ENCODE peak calls at places on chromosome 12, in six cellular contexts. O, G, K, I, N and H are unnamed samples.

GRCh38 chr12:115049617-115050016 is 365.6 kb upstream of the TBX3 start:
- DNase-seq in O (peak), G (no peak), K (no peak), I (no peak), N (peak), H (no peak)

GRCh38 chr12:20429876-20430275 is 61.5 kb downstream of the PDE3A start:
- DNase-seq in O (no peak), G (no peak), K (no peak), I (no peak), N (peak), H (no peak)

GRCh38 chr12:130339946-130340345 is 2.3 kb downstream of the PIWIL1 start:
- DNase-seq in O (peak), G (no peak), K (no peak), I (peak), N (no peak), H (no peak)

GRCh38 chr12:10497602-10498001 is 8.1 kb upstream of the EIF2S3B start:
- DNase-seq in O (no peak), G (no peak), K (no peak), I (no peak), N (peak), H (no peak)

GRCh38 chr12:54161481-54162437 is 27.0 kb downstream of the SMUG1 start:
- DNase-seq in O (no peak), G (no peak), K (no peak), I (no peak), N (no peak), H (no peak)

GRCh38 chr12:118101051-118101450 is 2.8 kb downstream of the VSIG10 start:
- DNase-seq in O (no peak), G (no peak), K (no peak), I (no peak), N (no peak), H (no peak)

GRCh38 chr12:57069522-57069921 is 9.1 kb downstream of the NEMP1 start:
- DNase-seq in O (peak), G (no peak), K (peak), I (no peak), N (peak), H (no peak)

GRCh38 chr12:12718853-12719252 is 1.7 kb downstream of the CDKN1B start:
- DNase-seq in O (peak), G (no peak), K (no peak), I (no peak), N (peak), H (no peak)

GRCh38 chr12:11040162-11040561 is 9.0 kb upstream of the TAS2R31 start:
- DNase-seq in O (peak), G (no peak), K (no peak), I (no peak), N (peak), H (no peak)

GRCh38 chr12:81800298-81801148 is 41.4 kb upstream of the PPFIA2 start:
- DNase-seq in O (peak), G (no peak), K (peak), I (no peak), N (peak), H (no peak)

GRCh38 chr12:92942905-92943304 is 13.8 kb upstream of the EEA1 start:
- DNase-seq in O (no peak), G (no peak), K (no peak), I (no peak), N (peak), H (no peak)

DNA sequence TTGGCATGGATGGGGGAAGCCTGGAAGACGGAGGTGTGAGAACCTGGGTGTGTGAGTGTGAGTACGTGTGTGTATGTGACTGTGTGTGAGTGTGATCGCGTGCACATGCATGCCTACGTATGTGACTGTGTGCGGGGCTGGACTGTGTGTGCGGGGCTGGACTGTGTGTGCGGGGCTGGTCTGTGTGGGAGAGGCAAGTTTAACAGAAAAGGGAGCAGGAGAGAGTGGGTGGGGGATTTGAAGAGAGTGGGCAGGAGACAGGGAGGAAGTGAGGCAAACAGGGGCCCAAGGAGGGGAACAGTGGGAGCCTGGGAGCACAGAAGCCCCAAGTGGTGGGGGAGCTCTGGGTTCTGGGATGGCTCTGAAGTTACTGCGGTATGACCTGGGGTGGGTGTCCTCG is 103.7 kb upstream of the LHX5 start:
- DNase-seq in O (no peak), G (no peak), K (no peak), I (no peak), N (no peak), H (no peak)
- TF ChIP-seq CTCF in O (no peak), G (no peak), K (no peak), I (no peak), N (no peak), H (no peak)

DNA sequence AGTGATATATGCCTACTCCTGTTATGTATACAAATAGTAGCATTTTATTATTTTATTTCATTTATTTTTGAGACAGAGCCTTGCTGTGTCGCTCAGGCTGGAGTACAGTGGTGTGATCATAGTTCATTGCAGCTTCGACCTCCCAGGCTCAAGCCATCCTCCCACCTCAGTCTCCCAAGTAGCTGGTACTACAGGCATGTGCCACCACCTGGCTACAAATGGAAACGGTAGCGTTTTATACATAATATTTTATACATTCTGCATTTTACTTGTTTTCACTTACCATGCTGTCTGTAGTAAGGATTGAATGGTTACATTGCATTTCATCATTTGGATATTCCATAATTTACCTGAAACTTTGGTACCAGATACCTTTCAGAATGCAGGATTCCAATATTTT is 14.1 kb downstream of the C1R start:
- DNase-seq in O (no peak), G (no peak), K (no peak), I (no peak), N (no peak), H (no peak)
- TF ChIP-seq CTCF in O (no peak), G (no peak), K (no peak), I (no peak), N (no peak), H (no peak)

GRCh38 chr12:47878293-47878917 is 26.4 kb downstream of the VDR start:
- DNase-seq in O (no peak), G (no peak), K (no peak), I (no peak), N (no peak), H (no peak)

GRCh38 chr12:47875732-47876131 is 29.1 kb downstream of the VDR start:
- DNase-seq in O (no peak), G (no peak), K (no peak), I (no peak), N (no peak), H (no peak)

GRCh38 chr12:47877081-47877480 is 27.7 kb downstream of the VDR start:
- DNase-seq in O (no peak), G (no peak), K (no peak), I (no peak), N (no peak), H (no peak)

GRCh38 chr12:47874316-47874715 is 30.5 kb downstream of the VDR start:
- DNase-seq in O (no peak), G (no peak), K (no peak), I (no peak), N (no peak), H (no peak)

GRCh38 chr12:47876404-47876960 is 28.3 kb downstream of the VDR start:
- DNase-seq in O (peak), G (no peak), K (no peak), I (no peak), N (no peak), H (no peak)
- TF ChIP-seq CTCF in O (peak), G (no peak), K (no peak), I (no peak), N (no peak), H (no peak)

DNA sequence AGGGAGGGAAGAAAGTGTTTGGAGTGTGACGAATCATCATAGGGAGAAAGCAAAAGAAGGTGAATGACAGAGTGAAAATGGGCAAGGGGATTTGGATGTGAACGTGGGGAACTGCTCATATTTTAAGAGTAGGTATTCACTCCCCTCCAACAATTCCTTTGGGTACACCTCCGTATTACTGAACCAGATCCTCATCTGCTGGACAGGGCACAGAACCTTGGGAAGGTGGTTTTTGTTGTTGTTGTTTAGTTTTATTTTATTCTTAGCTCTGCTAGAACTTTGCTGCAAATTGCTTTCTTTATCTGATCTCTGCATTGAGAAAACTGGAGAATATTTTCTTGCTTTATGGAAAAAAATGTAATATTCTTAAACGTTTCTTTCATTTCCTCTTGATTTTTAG is 7.1 kb downstream of the SCN8A start:
- DNase-seq in O (no peak), G (no peak), K (no peak), I (no peak), N (no peak), H (no peak)
- TF ChIP-seq CTCF in O (no peak), G (no peak), K (no peak), I (no peak), N (no peak), H (no peak)

GRCh38 chr12:83432176-83432719 is 745.5 kb downstream of the TMTC2 start:
- DNase-seq in O (no peak), G (no peak), K (no peak), I (no peak), N (no peak), H (no peak)
- TF ChIP-seq CTCF in O (no peak), G (no peak), K (no peak), I (no peak), N (no peak), H (no peak)

GRCh38 chr12:4894019-4894418 is 15.7 kb upstream of the KCNA1 start:
- DNase-seq in O (no peak), G (no peak), K (no peak), I (no peak), N (no peak), H (no peak)

GRCh38 chr12:4900327-4900726 is 9.4 kb upstream of the KCNA1 start:
- DNase-seq in O (no peak), G (no peak), K (no peak), I (no peak), N (peak), H (no peak)

DNA sequence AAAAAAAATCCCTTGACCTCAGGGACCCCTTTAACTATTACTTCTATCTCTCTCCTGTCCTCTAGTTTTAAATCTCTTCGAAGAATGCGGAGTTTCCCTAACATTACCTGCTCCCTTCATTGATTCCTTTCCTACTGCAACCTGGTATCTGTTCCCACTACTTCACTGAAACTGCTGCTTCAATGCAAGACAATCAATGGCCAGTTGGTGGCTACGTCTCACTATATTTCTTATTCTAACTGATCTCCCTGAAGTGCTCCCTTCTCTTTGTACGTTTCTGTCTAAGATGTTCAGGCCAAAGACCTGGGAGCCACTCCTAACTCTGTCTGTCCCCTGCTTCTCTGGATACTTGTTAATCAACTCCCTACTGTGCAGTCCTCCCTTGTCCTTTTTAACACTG is 10.3 kb upstream of the KCNA1 start:
- DNase-seq in O (no peak), G (no peak), K (no peak), I (no peak), N (no peak), H (no peak)
- TF ChIP-seq CTCF in O (no peak), G (no peak), K (no peak), I (no peak), N (no peak), H (peak)

GRCh38 chr12:123531091-123531490 is 2.4 kb downstream of the RILPL1 start:
- DNase-seq in O (no peak), G (no peak), K (no peak), I (no peak), N (no peak), H (no peak)

GRCh38 chr12:123530683-123531082 is 2.8 kb downstream of the RILPL1 start:
- DNase-seq in O (no peak), G (no peak), K (no peak), I (no peak), N (no peak), H (no peak)

GRCh38 chr12:123532808-123533649 is 490 bp downstream of the RILPL1 start:
- DNase-seq in O (peak), G (peak), K (no peak), I (peak), N (peak), H (peak)

GRCh38 chr12:123532021-123532420 is 1.5 kb downstream of the RILPL1 start:
- DNase-seq in O (peak), G (no peak), K (no peak), I (no peak), N (peak), H (no peak)

DNA sequence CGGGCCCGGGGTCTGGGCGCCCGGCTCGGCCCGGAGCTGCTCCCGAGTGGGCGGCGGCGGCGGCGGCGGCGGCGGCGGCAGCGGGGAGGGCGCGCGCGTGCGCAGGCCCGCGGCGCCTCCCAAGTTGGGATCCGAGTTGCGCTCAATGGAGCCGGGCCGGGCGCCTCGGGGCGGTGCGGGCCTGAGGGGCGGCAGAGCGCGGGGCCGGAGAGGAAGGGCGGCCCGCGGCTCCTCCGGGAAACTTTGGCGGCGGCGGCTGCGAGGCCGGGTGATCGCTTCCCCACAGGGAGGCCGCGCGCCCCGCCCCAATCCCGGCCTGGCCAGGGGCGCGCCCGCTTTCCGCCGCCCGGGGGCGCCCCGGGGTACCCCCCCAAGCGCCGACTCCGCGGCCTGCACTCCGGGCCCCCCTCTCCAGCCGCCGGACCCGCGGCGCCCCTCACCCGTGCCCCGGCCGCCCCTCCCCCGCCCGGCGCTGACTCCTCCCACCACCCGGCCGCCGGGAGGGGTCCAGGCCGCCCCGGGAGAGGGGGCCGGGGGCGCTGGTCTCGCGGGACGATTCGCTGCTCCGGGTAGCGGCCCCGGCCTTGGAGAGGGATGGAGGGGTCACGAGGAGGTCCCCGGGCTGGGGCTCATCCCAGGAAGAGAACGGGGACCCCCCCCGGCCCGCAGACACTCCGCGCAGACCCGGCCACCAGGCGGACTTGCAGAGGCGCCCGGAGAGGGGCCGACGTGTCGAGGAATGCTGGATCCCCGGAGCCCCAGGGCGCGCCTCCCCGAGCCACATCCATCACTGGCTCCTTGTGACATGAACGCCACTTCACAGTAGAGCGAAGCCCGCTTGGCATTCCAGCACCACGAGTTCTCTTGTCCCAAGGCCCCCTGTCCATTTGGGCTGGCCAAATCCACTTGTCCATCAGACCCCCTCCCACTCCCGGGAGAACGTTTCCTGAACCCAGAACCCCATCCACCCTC is at the start of gene RILPL1:
- DNase-seq in O (peak), G (peak), K (no peak), I (peak), N (peak), H (peak)
- TF ChIP-seq CTCF in O (peak), G (peak), K (no peak), I (no peak), N (peak), H (peak)

GRCh38 chr12:14767617-14768016 is 35.7 kb downstream of the WBP11 start:
- DNase-seq in O (no peak), G (no peak), K (no peak), I (no peak), N (no peak), H (no peak)

GRCh38 chr12:14770495-14771313 is 32.6 kb downstream of the WBP11 start:
- DNase-seq in O (peak), G (peak), K (peak), I (peak), N (peak), H (peak)

GRCh38 chr12:14768823-14769405 is 34.4 kb downstream of the WBP11 start:
- DNase-seq in O (peak), G (no peak), K (peak), I (peak), N (peak), H (no peak)

GRCh38 chr12:14769837-14770494 is 33.3 kb downstream of the WBP11 start:
- DNase-seq in O (peak), G (peak), K (no peak), I (peak), N (peak), H (peak)

GRCh38 chr12:14769462-14769836 is 33.8 kb downstream of the WBP11 start:
- DNase-seq in O (no peak), G (no peak), K (no peak), I (peak), N (no peak), H (no peak)
- TF ChIP-seq CTCF in O (no peak), G (no peak), K (no peak), I (no peak), N (no peak), H (no peak)

GRCh38 chr12:126385785-126386184 is 1320.5 kb downstream of the AACS start:
- DNase-seq in O (no peak), G (no peak), K (no peak), I (no peak), N (peak), H (no peak)

GRCh38 chr12:126390969-126391566 is 1325.8 kb downstream of the AACS start:
- DNase-seq in O (no peak), G (no peak), K (no peak), I (no peak), N (no peak), H (no peak)

GRCh38 chr12:126384029-126384564 is 1318.9 kb downstream of the AACS start:
- DNase-seq in O (no peak), G (no peak), K (no peak), I (no peak), N (peak), H (no peak)

GRCh38 chr12:126389215-126389841 is 1324.1 kb downstream of the AACS start:
- DNase-seq in O (no peak), G (no peak), K (no peak), I (no peak), N (peak), H (no peak)

DNA sequence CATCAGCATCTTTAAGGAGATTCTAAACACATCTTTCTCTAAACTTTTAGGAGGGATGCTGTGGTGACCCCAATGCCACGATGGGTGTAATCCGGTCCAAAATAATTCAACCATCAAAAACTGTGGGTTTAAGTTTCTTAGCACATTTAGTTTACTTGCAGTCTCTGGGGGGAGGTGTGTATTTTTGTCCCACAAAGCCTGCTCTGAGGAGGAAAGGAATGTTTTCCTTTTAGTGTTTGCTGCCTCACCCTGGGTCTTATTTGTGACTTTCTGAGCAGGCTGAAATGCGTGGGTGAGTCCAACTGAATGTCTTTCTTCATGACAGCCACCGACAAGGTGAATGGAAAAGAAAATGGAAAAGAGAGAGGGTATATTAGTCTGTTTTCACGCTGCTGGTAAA is 1324.7 kb downstream of the AACS start:
- DNase-seq in O (no peak), G (no peak), K (no peak), I (no peak), N (peak), H (no peak)
- TF ChIP-seq CTCF in O (no peak), G (no peak), K (no peak), I (no peak), N (no peak), H (no peak)